ENCODE peak calls at places on chromosomes 1 and 21, in ten cellular contexts. One of them, this sample, is unnamed.

GRCh38 chr1:80248886-80249285 is 1242.4 kb upstream of the ADGRL4 start:
- DNase-seq in A549: no peak
- DNase-seq in fibroblast of lung: peak; percentile 35
- DNase-seq in dorsolateral prefrontal cortex: no peak
- DNase-seq in endothelial cell: no peak
- DNase-seq in bronchial epithelial cell: peak; percentile 87
- DNase-seq in GM20000: no peak
- DNase-seq in epithelial cell of esophagus: peak; percentile 88
- DNase-seq in cardiac fibroblast: peak; percentile 63
- DNase-seq in SK-N-SH: no peak
- DNase-seq in this sample: no peak

GRCh38 chr21:44932366-44933181 is 7.3 kb upstream of the SLX9 start:
- DNase-seq in GM20000: peak; percentile 93
- DNase-seq in epithelial cell of esophagus: peak; percentile 38
- DNase-seq in dorsolateral prefrontal cortex: no peak
- DNase-seq in fibroblast of lung: no peak
- DNase-seq in bronchial epithelial cell: no peak
- DNase-seq in cardiac fibroblast: no peak
- DNase-seq in SK-N-SH: peak; percentile 86
- DNase-seq in endothelial cell: peak; percentile 66
- DNase-seq in A549: no peak
- DNase-seq in this sample: peak; percentile 65

GRCh38 chr1:201479331-201479730 is 10.3 kb upstream of the PHLDA3 start:
- DNase-seq in A549: no peak
- DNase-seq in GM20000: no peak
- DNase-seq in cardiac fibroblast: no peak
- DNase-seq in endothelial cell: no peak
- DNase-seq in dorsolateral prefrontal cortex: no peak
- DNase-seq in fibroblast of lung: no peak
- DNase-seq in bronchial epithelial cell: no peak
- DNase-seq in SK-N-SH: no peak
- DNase-seq in epithelial cell of esophagus: no peak
- DNase-seq in this sample: no peak

GRCh38 chr21:33688343-33688742 is 46.0 kb downstream of the ITSN1 start:
- DNase-seq in fibroblast of lung: no peak
- DNase-seq in bronchial epithelial cell: no peak
- DNase-seq in endothelial cell: no peak
- DNase-seq in dorsolateral prefrontal cortex: no peak
- DNase-seq in cardiac fibroblast: no peak
- DNase-seq in GM20000: no peak
- DNase-seq in A549: no peak
- DNase-seq in epithelial cell of esophagus: no peak
- DNase-seq in SK-N-SH: no peak
- DNase-seq in this sample: no peak

GRCh38 chr1:54498383-54499096 is 49.5 kb upstream of the ACOT11 start:
- DNase-seq in A549: no peak
- DNase-seq in cardiac fibroblast: no peak
- DNase-seq in SK-N-SH: peak; percentile 49
- DNase-seq in fibroblast of lung: no peak
- DNase-seq in bronchial epithelial cell: no peak
- DNase-seq in dorsolateral prefrontal cortex: no peak
- DNase-seq in GM20000: no peak
- DNase-seq in epithelial cell of esophagus: no peak
- DNase-seq in endothelial cell: no peak
- DNase-seq in this sample: peak; percentile 65

GRCh38 chr1:203644661-203645510 is 18.3 kb downstream of the ATP2B4 start:
- DNase-seq in bronchial epithelial cell: peak; percentile 76
- DNase-seq in GM20000: no peak
- DNase-seq in epithelial cell of esophagus: peak; percentile 78
- DNase-seq in endothelial cell: no peak
- DNase-seq in SK-N-SH: no peak
- DNase-seq in cardiac fibroblast: peak; percentile 38
- DNase-seq in fibroblast of lung: peak; percentile 39
- DNase-seq in dorsolateral prefrontal cortex: no peak
- DNase-seq in A549: no peak
- DNase-seq in this sample: peak; percentile 64

GRCh38 chr21:28614816-28615215 is 377.9 kb downstream of the LTN1 start:
- DNase-seq in A549: no peak
- DNase-seq in epithelial cell of esophagus: no peak
- DNase-seq in cardiac fibroblast: no peak
- DNase-seq in SK-N-SH: no peak
- DNase-seq in fibroblast of lung: no peak
- DNase-seq in GM20000: no peak
- DNase-seq in dorsolateral prefrontal cortex: no peak
- DNase-seq in bronchial epithelial cell: no peak
- DNase-seq in endothelial cell: no peak
- DNase-seq in this sample: no peak

GRCh38 chr1:237901284-237901870 is 10.7 kb upstream of the ZP4 start:
- DNase-seq in cardiac fibroblast: no peak
- DNase-seq in endothelial cell: peak; percentile 15
- DNase-seq in dorsolateral prefrontal cortex: no peak
- DNase-seq in A549: peak; percentile 44
- DNase-seq in GM20000: no peak
- DNase-seq in fibroblast of lung: no peak
- DNase-seq in bronchial epithelial cell: peak; percentile 63
- DNase-seq in SK-N-SH: peak; percentile 44
- DNase-seq in epithelial cell of esophagus: peak; percentile 62
- DNase-seq in this sample: peak; percentile 80

GRCh38 chr1:109768700-109769325 is 5.1 kb upstream of the EPS8L3 start:
- DNase-seq in A549: no peak
- DNase-seq in cardiac fibroblast: no peak
- DNase-seq in dorsolateral prefrontal cortex: peak; percentile 12
- DNase-seq in SK-N-SH: no peak
- DNase-seq in fibroblast of lung: no peak
- DNase-seq in endothelial cell: no peak
- DNase-seq in epithelial cell of esophagus: no peak
- DNase-seq in GM20000: no peak
- DNase-seq in bronchial epithelial cell: no peak
- DNase-seq in this sample: no peak

GRCh38 chr1:93710949-93711591 is 29.4 kb upstream of the BCAR3 start:
- DNase-seq in SK-N-SH: no peak
- DNase-seq in bronchial epithelial cell: no peak
- DNase-seq in endothelial cell: no peak
- DNase-seq in fibroblast of lung: no peak
- DNase-seq in cardiac fibroblast: peak; percentile 62
- DNase-seq in A549: no peak
- DNase-seq in epithelial cell of esophagus: no peak
- DNase-seq in dorsolateral prefrontal cortex: no peak
- DNase-seq in GM20000: no peak
- DNase-seq in this sample: peak; percentile 64

GRCh38 chr1:200129480-200129879 is 102.0 kb downstream of the NR5A2 start:
- DNase-seq in epithelial cell of esophagus: no peak
- DNase-seq in SK-N-SH: no peak
- DNase-seq in A549: no peak
- DNase-seq in GM20000: peak; percentile 37
- DNase-seq in fibroblast of lung: no peak
- DNase-seq in bronchial epithelial cell: no peak
- DNase-seq in cardiac fibroblast: no peak
- DNase-seq in endothelial cell: no peak
- DNase-seq in dorsolateral prefrontal cortex: no peak
- DNase-seq in this sample: peak; percentile 67

GRCh38 chr1:181789395-181789794 is 272.1 kb downstream of the ZNF648 start:
- DNase-seq in GM20000: no peak
- DNase-seq in bronchial epithelial cell: no peak
- DNase-seq in A549: no peak
- DNase-seq in endothelial cell: no peak
- DNase-seq in epithelial cell of esophagus: peak; percentile 8
- DNase-seq in dorsolateral prefrontal cortex: no peak
- DNase-seq in cardiac fibroblast: no peak
- DNase-seq in fibroblast of lung: no peak
- DNase-seq in SK-N-SH: no peak
- DNase-seq in this sample: no peak
- TF ChIP-seq CTCF in GM20000: no peak
- TF ChIP-seq CTCF in bronchial epithelial cell: no peak
- TF ChIP-seq CTCF in A549: no peak
- TF ChIP-seq CTCF in endothelial cell: no peak
- TF ChIP-seq CTCF in epithelial cell of esophagus: no peak
- TF ChIP-seq CTCF in dorsolateral prefrontal cortex: no peak
- TF ChIP-seq CTCF in cardiac fibroblast: no peak
- TF ChIP-seq CTCF in fibroblast of lung: no peak
- TF ChIP-seq CTCF in SK-N-SH: no peak
- TF ChIP-seq CTCF in this sample: no peak

GRCh38 chr1:225908013-225908640 is 15.9 kb downstream of the PYCR2 start:
- DNase-seq in endothelial cell: no peak
- DNase-seq in epithelial cell of esophagus: no peak
- DNase-seq in SK-N-SH: no peak
- DNase-seq in GM20000: no peak
- DNase-seq in A549: no peak
- DNase-seq in cardiac fibroblast: no peak
- DNase-seq in fibroblast of lung: no peak
- DNase-seq in bronchial epithelial cell: no peak
- DNase-seq in dorsolateral prefrontal cortex: no peak
- DNase-seq in this sample: peak; percentile 43

GRCh38 chr1:225909477-225909876 is 14.6 kb downstream of the PYCR2 start:
- DNase-seq in dorsolateral prefrontal cortex: no peak
- DNase-seq in GM20000: no peak
- DNase-seq in cardiac fibroblast: no peak
- DNase-seq in epithelial cell of esophagus: no peak
- DNase-seq in endothelial cell: no peak
- DNase-seq in bronchial epithelial cell: no peak
- DNase-seq in SK-N-SH: no peak
- DNase-seq in fibroblast of lung: no peak
- DNase-seq in A549: no peak
- DNase-seq in this sample: no peak

GRCh38 chr1:225908773-225909172 is 15.3 kb downstream of the PYCR2 start:
- DNase-seq in SK-N-SH: no peak
- DNase-seq in endothelial cell: no peak
- DNase-seq in GM20000: no peak
- DNase-seq in epithelial cell of esophagus: no peak
- DNase-seq in fibroblast of lung: no peak
- DNase-seq in cardiac fibroblast: no peak
- DNase-seq in dorsolateral prefrontal cortex: no peak
- DNase-seq in bronchial epithelial cell: no peak
- DNase-seq in A549: no peak
- DNase-seq in this sample: peak; percentile 62

GRCh38 chr1:225914391-225914790 is 9.7 kb downstream of the PYCR2 start:
- DNase-seq in GM20000: no peak
- DNase-seq in fibroblast of lung: no peak
- DNase-seq in epithelial cell of esophagus: no peak
- DNase-seq in cardiac fibroblast: no peak
- DNase-seq in SK-N-SH: no peak
- DNase-seq in A549: no peak
- DNase-seq in bronchial epithelial cell: no peak
- DNase-seq in endothelial cell: no peak
- DNase-seq in dorsolateral prefrontal cortex: no peak
- DNase-seq in this sample: no peak

GRCh38 chr1:225911207-225912130 is 12.6 kb downstream of the PYCR2 start:
- DNase-seq in epithelial cell of esophagus: peak; percentile 41
- DNase-seq in cardiac fibroblast: peak; percentile 59
- DNase-seq in GM20000: peak; percentile 85
- DNase-seq in SK-N-SH: peak; percentile 0
- DNase-seq in bronchial epithelial cell: no peak
- DNase-seq in fibroblast of lung: peak; percentile 41
- DNase-seq in endothelial cell: peak; percentile 82
- DNase-seq in A549: peak; percentile 54
- DNase-seq in dorsolateral prefrontal cortex: no peak
- DNase-seq in this sample: peak; percentile 92
- TF ChIP-seq CTCF in epithelial cell of esophagus: peak; percentile 48
- TF ChIP-seq CTCF in cardiac fibroblast: peak; percentile 58
- TF ChIP-seq CTCF in GM20000: peak; percentile 74
- TF ChIP-seq CTCF in SK-N-SH: no peak
- TF ChIP-seq CTCF in bronchial epithelial cell: peak; percentile 91
- TF ChIP-seq CTCF in fibroblast of lung: peak; percentile 84
- TF ChIP-seq CTCF in endothelial cell: peak; percentile 78
- TF ChIP-seq CTCF in A549: peak; percentile 99
- TF ChIP-seq CTCF in dorsolateral prefrontal cortex: peak; percentile 82
- TF ChIP-seq CTCF in this sample: peak; percentile 99

GRCh38 chr1:183885142-183885735 is 80.3 kb downstream of the RGL1 start:
- DNase-seq in bronchial epithelial cell: peak; percentile 21
- DNase-seq in dorsolateral prefrontal cortex: no peak
- DNase-seq in cardiac fibroblast: no peak
- DNase-seq in endothelial cell: no peak
- DNase-seq in fibroblast of lung: no peak
- DNase-seq in A549: no peak
- DNase-seq in epithelial cell of esophagus: no peak
- DNase-seq in GM20000: no peak
- DNase-seq in SK-N-SH: no peak
- DNase-seq in this sample: no peak
- TF ChIP-seq CTCF in bronchial epithelial cell: no peak
- TF ChIP-seq CTCF in dorsolateral prefrontal cortex: no peak
- TF ChIP-seq CTCF in cardiac fibroblast: no peak
- TF ChIP-seq CTCF in endothelial cell: no peak
- TF ChIP-seq CTCF in fibroblast of lung: no peak
- TF ChIP-seq CTCF in A549: no peak
- TF ChIP-seq CTCF in epithelial cell of esophagus: no peak
- TF ChIP-seq CTCF in GM20000: no peak
- TF ChIP-seq CTCF in SK-N-SH: no peak
- TF ChIP-seq CTCF in this sample: peak; percentile 59

GRCh38 chr1:208120426-208120790 is 123.8 kb downstream of the PLXNA2 start:
- DNase-seq in fibroblast of lung: no peak
- DNase-seq in bronchial epithelial cell: no peak
- DNase-seq in A549: no peak
- DNase-seq in endothelial cell: no peak
- DNase-seq in dorsolateral prefrontal cortex: no peak
- DNase-seq in SK-N-SH: no peak
- DNase-seq in epithelial cell of esophagus: no peak
- DNase-seq in GM20000: no peak
- DNase-seq in cardiac fibroblast: no peak
- DNase-seq in this sample: no peak

GRCh38 chr1:208117410-208117809 is 126.8 kb downstream of the PLXNA2 start:
- DNase-seq in epithelial cell of esophagus: no peak
- DNase-seq in bronchial epithelial cell: no peak
- DNase-seq in fibroblast of lung: no peak
- DNase-seq in dorsolateral prefrontal cortex: no peak
- DNase-seq in endothelial cell: no peak
- DNase-seq in A549: no peak
- DNase-seq in SK-N-SH: no peak
- DNase-seq in GM20000: no peak
- DNase-seq in cardiac fibroblast: no peak
- DNase-seq in this sample: no peak

GRCh38 chr1:208119225-208119606 is 125.0 kb downstream of the PLXNA2 start:
- DNase-seq in GM20000: no peak
- DNase-seq in bronchial epithelial cell: no peak
- DNase-seq in epithelial cell of esophagus: no peak
- DNase-seq in SK-N-SH: no peak
- DNase-seq in dorsolateral prefrontal cortex: no peak
- DNase-seq in endothelial cell: no peak
- DNase-seq in A549: no peak
- DNase-seq in cardiac fibroblast: no peak
- DNase-seq in fibroblast of lung: no peak
- DNase-seq in this sample: no peak

GRCh38 chr1:208117817-208118216 is 126.4 kb downstream of the PLXNA2 start:
- DNase-seq in dorsolateral prefrontal cortex: no peak
- DNase-seq in bronchial epithelial cell: no peak
- DNase-seq in endothelial cell: no peak
- DNase-seq in cardiac fibroblast: no peak
- DNase-seq in fibroblast of lung: no peak
- DNase-seq in GM20000: no peak
- DNase-seq in epithelial cell of esophagus: no peak
- DNase-seq in A549: no peak
- DNase-seq in SK-N-SH: no peak
- DNase-seq in this sample: no peak

DNA sequence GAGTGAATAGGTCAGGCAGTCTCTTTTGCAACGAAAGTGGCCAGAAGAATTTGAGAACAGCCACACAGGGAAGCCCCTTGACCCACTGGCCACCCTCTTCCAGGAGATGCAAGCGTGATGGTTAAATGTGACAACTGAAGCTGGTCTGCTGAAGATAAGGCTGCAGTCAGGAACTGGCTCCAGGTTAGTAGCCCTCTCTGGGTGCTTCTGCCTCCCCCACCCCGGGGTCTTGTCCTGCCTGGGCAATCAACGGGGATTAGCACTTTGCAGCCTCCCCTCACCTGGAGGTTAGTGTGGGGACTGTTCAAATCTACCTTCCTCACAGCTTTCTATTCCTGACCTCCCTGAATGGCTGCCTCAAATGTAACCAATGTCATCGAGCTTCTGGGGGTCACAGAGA is 125.9 kb downstream of the PLXNA2 start:
- DNase-seq in fibroblast of lung: no peak
- DNase-seq in epithelial cell of esophagus: no peak
- DNase-seq in dorsolateral prefrontal cortex: no peak
- DNase-seq in GM20000: no peak
- DNase-seq in SK-N-SH: no peak
- DNase-seq in endothelial cell: no peak
- DNase-seq in A549: no peak
- DNase-seq in bronchial epithelial cell: no peak
- DNase-seq in cardiac fibroblast: no peak
- DNase-seq in this sample: peak; percentile 62
- TF ChIP-seq CTCF in fibroblast of lung: no peak
- TF ChIP-seq CTCF in epithelial cell of esophagus: no peak
- TF ChIP-seq CTCF in dorsolateral prefrontal cortex: no peak
- TF ChIP-seq CTCF in GM20000: no peak
- TF ChIP-seq CTCF in SK-N-SH: no peak
- TF ChIP-seq CTCF in endothelial cell: no peak
- TF ChIP-seq CTCF in A549: no peak
- TF ChIP-seq CTCF in bronchial epithelial cell: no peak
- TF ChIP-seq CTCF in cardiac fibroblast: no peak
- TF ChIP-seq CTCF in this sample: no peak